ENCODE peak calls at places on chromosomes 11 and 22, in four cellular contexts. One of them, this sample, is unnamed.

GRCh38 chr11:8867035-8867434 is 44.0 kb upstream of the AKIP1 start:
- DNase-seq in SK-N-SH: no peak
- DNase-seq in K562: no peak
- DNase-seq in GM12878: no peak
- DNase-seq in this sample: no peak

GRCh38 chr22:27269751-27270586 is 531.6 kb downstream of the MN1 start:
- DNase-seq in GM12878: no peak
- DNase-seq in SK-N-SH: no peak
- DNase-seq in K562: no peak
- DNase-seq in this sample: no peak

GRCh38 chr22:50529416-50530279 is at the start of gene TYMP:
- DNase-seq in K562: no peak
- DNase-seq in SK-N-SH: no peak
- DNase-seq in GM12878: no peak
- DNase-seq in this sample: peak; percentile 72

GRCh38 chr11:75558939-75559843 is 2.9 kb upstream of the SERPINH1 start:
- DNase-seq in K562: peak; percentile 83
- DNase-seq in SK-N-SH: no peak
- DNase-seq in GM12878: no peak
- DNase-seq in this sample: no peak

GRCh38 chr11:130114281-130114680 is 44.6 kb downstream of the APLP2 start:
- DNase-seq in K562: no peak
- DNase-seq in SK-N-SH: no peak
- DNase-seq in GM12878: no peak
- DNase-seq in this sample: no peak

GRCh38 chr11:67056640-67057409 is at the start of gene RHOD:
- DNase-seq in SK-N-SH: no peak
- DNase-seq in GM12878: no peak
- DNase-seq in K562: no peak
- DNase-seq in this sample: no peak

GRCh38 chr22:24683671-24684070 is 80.7 kb downstream of the GGT1 start:
- DNase-seq in SK-N-SH: no peak
- DNase-seq in GM12878: no peak
- DNase-seq in K562: no peak
- DNase-seq in this sample: no peak

GRCh38 chr22:19844423-19845368 is 10.0 kb downstream of the GNB1L start:
- DNase-seq in SK-N-SH: peak; percentile 80
- DNase-seq in GM12878: no peak
- DNase-seq in K562: peak; percentile 28
- DNase-seq in this sample: peak; percentile 48

GRCh38 chr11:71372693-71373657 is 75.2 kb downstream of the DHCR7 start:
- DNase-seq in SK-N-SH: no peak
- DNase-seq in GM12878: peak; percentile 53
- DNase-seq in K562: no peak
- DNase-seq in this sample: no peak

GRCh38 chr11:72848846-72849466 is 34.7 kb downstream of the ATG16L2 start:
- DNase-seq in GM12878: no peak
- DNase-seq in K562: peak; percentile 60
- DNase-seq in SK-N-SH: peak; percentile 55
- DNase-seq in this sample: peak; percentile 57

GRCh38 chr11:125305346-125305745 is 140.8 kb downstream of the PKNOX2 start:
- DNase-seq in GM12878: no peak
- DNase-seq in K562: no peak
- DNase-seq in SK-N-SH: no peak
- DNase-seq in this sample: no peak

GRCh38 chr11:59187587-59187986 is 15.7 kb downstream of the DTX4 start:
- DNase-seq in SK-N-SH: no peak
- DNase-seq in GM12878: no peak
- DNase-seq in K562: no peak
- DNase-seq in this sample: no peak

GRCh38 chr11:102244681-102245409 is 72.4 kb upstream of the BIRC3 start:
- DNase-seq in GM12878: no peak
- DNase-seq in K562: no peak
- DNase-seq in SK-N-SH: no peak
- DNase-seq in this sample: no peak

GRCh38 chr11:55658031-55658573 is 3.9 kb upstream of the OR4C6 start:
- DNase-seq in K562: no peak
- DNase-seq in GM12878: peak; percentile 59
- DNase-seq in SK-N-SH: no peak
- DNase-seq in this sample: no peak

GRCh38 chr11:10695821-10696220 is 2.3 kb upstream of the IRAG1 start:
- DNase-seq in GM12878: no peak
- DNase-seq in K562: no peak
- DNase-seq in SK-N-SH: no peak
- DNase-seq in this sample: no peak

GRCh38 chr11:12835286-12835685 is 161.1 kb downstream of the TEAD1 start:
- DNase-seq in K562: no peak
- DNase-seq in SK-N-SH: no peak
- DNase-seq in GM12878: no peak
- DNase-seq in this sample: no peak

GRCh38 chr11:46305295-46305694 is 27.8 kb downstream of the CREB3L1 start:
- DNase-seq in GM12878: no peak
- DNase-seq in K562: no peak
- DNase-seq in SK-N-SH: peak; percentile 50
- DNase-seq in this sample: no peak

GRCh38 chr11:103735497-103736032 is 300.9 kb upstream of the DDI1 start:
- DNase-seq in K562: no peak
- DNase-seq in SK-N-SH: no peak
- DNase-seq in GM12878: no peak
- DNase-seq in this sample: no peak

GRCh38 chr11:14539867-14540475 is 19.8 kb upstream of the PSMA1 start:
- DNase-seq in K562: no peak
- DNase-seq in SK-N-SH: no peak
- DNase-seq in GM12878: no peak
- DNase-seq in this sample: no peak

GRCh38 chr22:49370841-49371301 is 456.8 kb downstream of the BRD1 start:
- DNase-seq in SK-N-SH: no peak
- DNase-seq in K562: no peak
- DNase-seq in GM12878: no peak
- DNase-seq in this sample: no peak

GRCh38 chr22:17366830-17367229 is 2.4 kb upstream of the CECR2 start:
- DNase-seq in SK-N-SH: peak; percentile 37
- DNase-seq in GM12878: no peak
- DNase-seq in K562: peak; percentile 74
- DNase-seq in this sample: peak; percentile 79

GRCh38 chr22:49977578-49977977 is 17.0 kb downstream of the PIM3 start:
- DNase-seq in GM12878: no peak
- DNase-seq in SK-N-SH: peak; percentile 7
- DNase-seq in K562: no peak
- DNase-seq in this sample: no peak

GRCh38 chr22:49155039-49155808 is 672.4 kb downstream of the BRD1 start:
- DNase-seq in GM12878: no peak
- DNase-seq in SK-N-SH: no peak
- DNase-seq in K562: no peak
- DNase-seq in this sample: no peak

GRCh38 chr11:130721736-130722135 is 194.5 kb downstream of the SNX19 start:
- DNase-seq in K562: no peak
- DNase-seq in SK-N-SH: no peak
- DNase-seq in GM12878: no peak
- DNase-seq in this sample: no peak

GRCh38 chr22:37563153-37564081 is 3.1 kb downstream of the CDC42EP1 start:
- DNase-seq in K562: peak; percentile 58
- DNase-seq in SK-N-SH: no peak
- DNase-seq in GM12878: no peak
- DNase-seq in this sample: no peak

GRCh38 chr11:132715041-132715440 is 817.3 kb downstream of the OPCML start:
- DNase-seq in SK-N-SH: no peak
- DNase-seq in K562: no peak
- DNase-seq in GM12878: no peak
- DNase-seq in this sample: no peak

GRCh38 chr11:118658372-118659313 is 20.8 kb downstream of the TREH start:
- DNase-seq in SK-N-SH: no peak
- DNase-seq in GM12878: no peak
- DNase-seq in K562: peak; percentile 39
- DNase-seq in this sample: no peak

GRCh38 chr11:63906585-63906984 is 10.4 kb downstream of the RCOR2 start:
- DNase-seq in GM12878: no peak
- DNase-seq in SK-N-SH: peak; percentile 81
- DNase-seq in K562: peak; percentile 65
- DNase-seq in this sample: no peak

GRCh38 chr22:39153220-39153860 is 860 bp upstream of the CBX7 start:
- DNase-seq in GM12878: no peak
- DNase-seq in K562: no peak
- DNase-seq in SK-N-SH: no peak
- DNase-seq in this sample: no peak
- TF ChIP-seq NRF1 in GM12878: no peak
- TF ChIP-seq NRF1 in K562: no peak
- TF ChIP-seq NRF1 in SK-N-SH: no peak
- TF ChIP-seq NRF1 in this sample: no peak

GRCh38 chr22:21811982-21812381 is 55.5 kb downstream of the MAPK1 start:
- DNase-seq in K562: no peak
- DNase-seq in SK-N-SH: no peak
- DNase-seq in GM12878: no peak
- DNase-seq in this sample: no peak
- TF ChIP-seq NRF1 in K562: no peak
- TF ChIP-seq NRF1 in SK-N-SH: no peak
- TF ChIP-seq NRF1 in GM12878: no peak
- TF ChIP-seq NRF1 in this sample: no peak

DNA sequence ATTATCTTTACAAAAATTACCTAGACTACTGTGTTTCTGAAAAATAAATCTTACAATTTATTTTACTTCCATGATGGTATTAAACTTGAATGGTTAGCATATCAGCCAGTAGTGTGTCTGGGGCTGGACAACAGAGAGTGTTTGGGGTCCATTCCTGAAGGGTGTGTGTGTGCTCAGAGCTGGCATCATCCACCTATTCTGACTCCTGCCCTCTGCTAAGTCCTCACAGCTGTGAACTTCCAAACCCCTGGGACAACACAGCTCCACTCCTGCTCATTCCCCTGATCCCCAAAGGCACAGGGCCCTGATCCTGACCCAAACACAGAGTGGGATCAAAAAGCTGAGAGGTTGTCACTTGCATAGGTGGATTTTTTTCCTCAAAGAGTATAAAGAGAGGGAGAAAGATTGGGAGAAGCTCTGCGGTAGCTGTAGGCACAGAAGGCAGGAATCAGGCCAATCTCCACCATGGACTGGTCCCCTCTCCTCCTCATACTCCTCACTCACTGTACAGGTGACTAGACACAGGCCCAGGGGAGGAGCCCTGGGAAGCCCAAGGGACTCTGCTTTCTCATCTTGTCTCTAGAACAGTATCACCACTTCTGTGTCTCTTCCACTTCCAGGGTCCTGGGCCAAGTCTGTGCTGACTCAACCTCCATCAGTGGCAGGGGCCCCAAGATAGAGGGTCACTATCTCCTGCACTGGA is 55.7 kb upstream of the TOP3B start:
- DNase-seq in SK-N-SH: no peak
- DNase-seq in GM12878: no peak
- DNase-seq in K562: no peak
- DNase-seq in this sample: peak; percentile 30
- TF ChIP-seq NRF1 in SK-N-SH: no peak
- TF ChIP-seq NRF1 in GM12878: no peak
- TF ChIP-seq NRF1 in K562: no peak
- TF ChIP-seq NRF1 in this sample: no peak

GRCh38 chr11:6757373-6757967 is 14.3 kb downstream of the OR2AG2 start:
- DNase-seq in GM12878: no peak
- DNase-seq in SK-N-SH: peak; percentile 27
- DNase-seq in K562: peak; percentile 53
- DNase-seq in this sample: no peak
- TF ChIP-seq NRF1 in GM12878: no peak
- TF ChIP-seq NRF1 in SK-N-SH: no peak
- TF ChIP-seq NRF1 in K562: no peak
- TF ChIP-seq NRF1 in this sample: no peak

DNA sequence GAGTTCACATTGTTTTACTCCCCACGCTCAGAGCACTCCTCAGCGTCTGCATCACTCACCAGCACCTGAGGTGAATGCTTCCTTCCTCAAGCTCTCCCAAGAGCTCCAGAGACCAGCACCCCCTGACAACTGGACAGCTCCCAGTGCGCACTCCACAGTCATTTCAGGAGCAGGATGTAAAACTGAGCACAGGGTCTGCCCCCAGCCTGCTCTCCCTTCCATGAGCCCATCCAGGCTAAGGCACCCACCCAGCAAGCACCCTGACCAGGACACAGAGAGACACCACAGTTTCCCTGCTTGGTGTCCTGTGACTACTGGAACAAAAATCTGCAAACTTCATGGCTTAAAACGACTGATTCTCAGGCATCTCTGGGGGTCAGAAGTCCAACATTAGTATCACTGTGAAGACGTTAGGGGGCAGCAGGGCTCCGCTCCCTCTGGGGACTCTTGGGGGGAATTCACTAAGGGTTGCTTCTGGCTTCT is 3.3 kb downstream of the SCGB1D2 start:
- DNase-seq in SK-N-SH: peak; percentile 20
- DNase-seq in K562: peak; percentile 51
- DNase-seq in GM12878: no peak
- DNase-seq in this sample: no peak
- TF ChIP-seq NRF1 in SK-N-SH: no peak
- TF ChIP-seq NRF1 in K562: peak; percentile 19
- TF ChIP-seq NRF1 in GM12878: no peak
- TF ChIP-seq NRF1 in this sample: no peak

GRCh38 chr22:43474161-43475101 is 62.6 kb downstream of the MPPED1 start:
- DNase-seq in K562: no peak
- DNase-seq in SK-N-SH: no peak
- DNase-seq in GM12878: no peak
- DNase-seq in this sample: no peak
- TF ChIP-seq NRF1 in K562: no peak
- TF ChIP-seq NRF1 in SK-N-SH: no peak
- TF ChIP-seq NRF1 in GM12878: no peak
- TF ChIP-seq NRF1 in this sample: no peak

DNA sequence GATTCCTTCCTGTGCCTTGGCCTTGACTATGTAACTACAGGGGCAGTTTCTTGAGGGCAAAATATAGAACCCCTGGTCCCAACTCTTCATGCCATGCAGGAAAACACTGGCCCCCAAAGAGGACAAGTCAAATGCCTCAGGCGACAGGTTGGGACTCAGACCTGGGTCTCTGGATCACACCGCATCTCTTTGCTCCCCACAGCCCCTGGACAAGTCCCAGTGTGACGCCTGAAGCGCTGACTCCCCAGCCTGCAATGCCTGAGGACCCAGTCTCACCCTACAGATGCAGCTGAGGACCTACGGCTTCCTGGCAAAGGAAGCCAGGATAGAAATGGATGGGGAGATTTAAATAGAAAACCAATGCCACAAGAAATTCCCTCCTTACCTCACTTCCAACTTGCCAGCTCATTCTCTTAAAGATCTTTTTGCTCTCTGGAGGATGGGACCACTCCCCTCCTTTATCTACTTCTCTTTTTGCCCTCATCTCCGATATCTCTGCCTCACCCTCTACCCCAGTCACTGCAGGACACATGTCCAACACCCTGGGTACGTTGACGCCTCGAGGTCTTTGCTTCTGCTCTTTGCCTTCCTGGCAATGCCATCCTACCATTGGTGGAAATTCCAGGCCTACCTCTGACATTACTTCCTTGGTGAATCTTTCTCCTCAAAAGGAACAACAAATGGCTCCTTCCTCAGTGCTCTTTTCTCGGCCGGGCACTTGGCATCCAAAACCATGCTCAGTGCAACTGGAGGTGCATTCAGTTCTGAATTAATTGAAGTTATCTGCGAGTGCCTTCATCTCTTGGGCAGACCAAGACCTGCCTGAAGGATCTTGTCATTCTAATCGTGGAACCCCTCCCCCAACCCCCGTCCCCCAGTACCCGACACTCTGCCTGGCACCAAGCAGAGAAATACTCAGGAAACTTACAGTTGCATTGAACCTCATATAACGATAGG is 2.0 kb upstream of the PRDM11 start:
- DNase-seq in GM12878: no peak
- DNase-seq in K562: no peak
- DNase-seq in SK-N-SH: no peak
- DNase-seq in this sample: no peak
- TF ChIP-seq NRF1 in GM12878: no peak
- TF ChIP-seq NRF1 in K562: no peak
- TF ChIP-seq NRF1 in SK-N-SH: no peak
- TF ChIP-seq NRF1 in this sample: no peak